ENCODE peak calls at places on chromosomes 11 and 22, in five cellular contexts. C is K562, P is HepG2, Y is GM12878, W is HCT116. O is an unnamed sample.

GRCh38 chr11:126175261-126175885 is 36.1 kb downstream of the RPUSD4 start:
- DNase-seq in C (no peak), P (no peak), Y (no peak), W (no peak), O (no peak)

GRCh38 chr22:36926309-36926708 is 12.9 kb downstream of the CSF2RB start:
- DNase-seq in C (no peak), P (no peak), Y (no peak), W (no peak), O (no peak)

GRCh38 chr11:8777907-8778767 is 95.5 kb downstream of the RPL27A start:
- DNase-seq in C (no peak), P (no peak), Y (no peak), W (no peak), O (no peak)

GRCh38 chr11:1734571-1735081 is 15.8 kb downstream of the IFITM10 start:
- DNase-seq in C (no peak), P (no peak), Y (no peak), W (no peak), O (no peak)

GRCh38 chr22:47784991-47785390 is 1022.5 kb downstream of the TBC1D22A start:
- DNase-seq in C (no peak), P (no peak), Y (no peak), W (no peak), O (peak)

GRCh38 chr22:49767355-49768062 is 60.2 kb downstream of the BRD1 start:
- DNase-seq in C (peak), P (peak), Y (peak), W (peak), O (peak)

GRCh38 chr11:47257518-47258316 is at the start of gene NR1H3:
- DNase-seq in C (peak), P (peak), Y (no peak), W (no peak), O (no peak)

GRCh38 chr11:124950606-124951330 is 3.2 kb upstream of the CCDC15 start:
- DNase-seq in C (no peak), P (no peak), Y (no peak), W (no peak), O (no peak)

GRCh38 chr11:1628506-1629325 is 859 bp upstream of the KRTAP5-5 start:
- DNase-seq in C (peak), P (peak), Y (no peak), W (no peak), O (peak)

GRCh38 chr11:110490886-110491285 is 61.1 kb downstream of the FDX1 start:
- DNase-seq in C (no peak), P (no peak), Y (no peak), W (no peak), O (no peak)

GRCh38 chr11:70526116-70527045 is 128.1 kb downstream of the CTTN start:
- DNase-seq in C (no peak), P (no peak), Y (no peak), W (no peak), O (no peak)

GRCh38 chr11:79227732-79228416 is 213.0 kb downstream of the TENM4 start:
- DNase-seq in C (no peak), P (no peak), Y (no peak), W (no peak), O (no peak)

GRCh38 chr11:19382131-19382611 is 141.4 kb upstream of the E2F8 start:
- DNase-seq in C (no peak), P (no peak), Y (no peak), W (no peak), O (no peak)

GRCh38 chr11:61293869-61294716 is 1.0 kb downstream of the VWCE start:
- DNase-seq in C (no peak), P (peak), Y (no peak), W (no peak), O (no peak)
- TF ChIP-seq CEBPB in C (no peak), P (no peak), Y (no peak), W (no peak), O (no peak)

GRCh38 chr11:131979364-131979763 is 608.9 kb downstream of the NTM start:
- DNase-seq in C (no peak), P (no peak), Y (no peak), W (no peak), O (no peak)
- TF ChIP-seq ZNF274 in C (no peak), P (no peak), Y (no peak), W (no peak), O (no peak)

DNA sequence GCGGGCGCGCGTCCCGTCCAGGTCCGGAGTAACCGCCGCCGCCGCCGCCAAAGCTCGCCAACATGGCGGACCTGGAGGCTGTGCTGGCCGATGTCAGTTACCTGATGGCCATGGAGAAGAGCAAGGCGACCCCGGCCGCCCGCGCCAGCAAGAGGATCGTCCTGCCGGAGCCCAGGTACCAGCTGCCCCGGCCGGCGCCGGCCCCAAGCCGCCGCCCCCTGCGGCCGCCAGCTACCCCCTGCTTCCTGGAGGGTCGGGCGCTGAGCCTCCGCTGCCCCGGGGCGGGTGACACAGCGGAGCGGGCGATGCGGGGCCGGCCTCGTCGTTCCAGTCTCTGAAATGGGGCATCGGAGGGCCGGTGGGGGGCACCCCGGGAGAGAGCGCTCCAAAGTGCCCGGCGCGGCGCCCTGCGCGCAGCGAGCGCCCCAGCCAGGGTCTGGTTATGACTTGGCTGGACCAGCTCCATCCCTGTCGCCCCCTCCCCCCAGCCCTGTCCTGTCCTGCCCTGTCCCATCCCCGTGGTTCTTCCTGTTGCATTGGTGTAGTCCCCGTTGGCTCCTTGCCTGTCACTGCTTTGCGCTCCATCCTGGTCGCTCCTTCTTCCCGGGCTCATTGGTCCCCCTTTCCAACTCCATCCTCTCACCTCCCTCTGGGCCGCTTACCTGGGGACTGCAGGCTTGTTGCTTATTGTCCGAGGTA is 653 bp downstream of the GRK3 start:
- DNase-seq in C (no peak), P (no peak), Y (no peak), W (no peak), O (peak)
- TF ChIP-seq CEBPB in C (no peak), P (no peak), Y (no peak), W (no peak), O (no peak)

GRCh38 chr11:34235189-34235588 is 122.6 kb downstream of the ABTB2 start:
- DNase-seq in C (no peak), P (no peak), Y (no peak), W (no peak), O (no peak)

GRCh38 chr11:34235591-34236071 is 122.2 kb downstream of the ABTB2 start:
- DNase-seq in C (no peak), P (no peak), Y (no peak), W (no peak), O (no peak)

GRCh38 chr11:34234086-34234740 is 123.6 kb downstream of the ABTB2 start:
- DNase-seq in C (peak), P (no peak), Y (peak), W (peak), O (peak)

GRCh38 chr11:34232810-34233209 is 125.0 kb downstream of the ABTB2 start:
- DNase-seq in C (no peak), P (no peak), Y (no peak), W (no peak), O (no peak)

DNA sequence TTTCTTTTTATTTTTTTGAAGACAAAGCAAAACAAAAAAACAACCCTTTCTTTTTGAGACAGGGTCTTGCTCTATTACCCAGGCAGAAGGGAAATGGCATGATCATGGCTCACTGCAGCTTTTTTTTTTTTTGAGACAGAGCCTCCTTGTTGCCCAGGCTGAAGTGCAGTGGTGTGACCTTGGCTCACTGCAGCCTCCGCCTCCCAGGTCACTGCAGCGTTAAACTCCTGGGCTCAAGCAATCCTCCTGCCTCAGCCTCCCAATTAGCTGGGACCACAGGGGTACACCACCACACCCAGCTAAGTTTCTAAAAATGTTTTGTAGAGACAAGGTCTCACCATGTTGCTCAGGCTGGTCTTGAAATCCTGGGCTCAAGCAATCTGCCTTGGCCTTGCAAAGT is 124.6 kb downstream of the ABTB2 start:
- DNase-seq in C (no peak), P (no peak), Y (no peak), W (no peak), O (no peak)
- TF ChIP-seq ZNF274 in C (no peak), P (no peak), Y (no peak), W (no peak), O (no peak)

GRCh38 chr11:85749884-85750283 is 61.1 kb downstream of the SYTL2 start:
- DNase-seq in C (no peak), P (no peak), Y (no peak), W (no peak), O (no peak)

GRCh38 chr11:85751738-85752137 is 59.2 kb downstream of the SYTL2 start:
- DNase-seq in C (no peak), P (no peak), Y (no peak), W (no peak), O (no peak)

GRCh38 chr11:85752890-85753581 is 57.9 kb downstream of the SYTL2 start:
- DNase-seq in C (no peak), P (no peak), Y (no peak), W (no peak), O (no peak)

GRCh38 chr11:85750646-85751045 is 60.3 kb downstream of the SYTL2 start:
- DNase-seq in C (no peak), P (no peak), Y (no peak), W (no peak), O (no peak)

DNA sequence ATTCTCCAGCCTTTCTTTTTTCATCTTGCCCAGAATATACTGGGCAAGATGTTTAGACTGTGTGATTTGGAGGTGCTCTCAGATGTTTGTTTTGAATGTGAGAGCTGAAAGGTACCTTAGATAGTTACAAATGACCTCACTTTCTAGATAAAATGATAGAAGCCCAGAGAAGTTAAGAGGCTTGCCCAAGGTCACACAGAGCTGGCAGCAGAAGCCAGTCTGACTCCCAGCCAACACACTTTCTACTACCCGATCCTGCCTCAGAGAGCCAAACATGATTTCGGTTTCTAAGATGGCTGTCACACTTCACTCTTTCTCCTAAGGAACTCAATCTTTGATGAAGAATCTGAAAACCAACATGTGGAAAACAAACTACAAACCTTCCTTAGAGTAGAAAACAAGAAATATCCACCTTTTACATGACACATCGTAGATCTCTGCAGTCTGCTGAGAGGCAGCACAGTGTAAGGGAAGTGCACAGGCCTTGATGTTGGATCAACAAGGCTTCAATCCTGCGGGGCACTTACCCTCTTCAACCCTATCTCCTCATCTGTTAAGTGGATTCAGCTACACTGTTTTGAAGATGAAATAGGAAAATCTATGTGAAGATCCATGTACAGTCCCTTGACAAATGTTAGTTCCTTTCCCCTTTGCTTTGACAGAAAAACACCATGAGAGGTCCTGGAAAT is 58.6 kb downstream of the SYTL2 start:
- DNase-seq in C (no peak), P (no peak), Y (no peak), W (no peak), O (no peak)
- TF ChIP-seq CEBPB in C (no peak), P (no peak), Y (no peak), W (no peak), O (no peak)

DNA sequence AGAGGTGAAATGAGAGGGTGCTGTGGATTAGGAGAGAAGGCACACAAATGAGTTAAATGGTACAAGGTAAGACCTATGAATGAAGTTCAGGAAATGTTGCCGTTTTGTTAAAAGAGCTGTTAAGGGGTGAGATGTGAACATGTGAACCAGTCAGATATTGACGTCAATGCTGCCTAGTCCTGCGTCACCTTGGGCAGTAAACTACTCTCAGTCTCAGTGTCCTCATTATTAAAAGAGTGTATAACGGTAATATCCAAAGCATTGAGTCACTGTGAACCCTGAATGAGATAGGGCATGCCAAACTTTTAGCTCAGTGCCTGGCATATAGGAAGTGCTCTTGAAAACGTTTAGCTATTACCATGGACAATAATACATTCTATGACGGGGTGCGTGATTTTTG is 32.5 kb upstream of the SORL1-AS1 start:
- DNase-seq in C (no peak), P (no peak), Y (no peak), W (no peak), O (no peak)
- TF ChIP-seq ZNF274 in C (no peak), P (no peak), Y (no peak), W (no peak), O (no peak)

GRCh38 chr11:76252625-76253024 is 46.3 kb upstream of the WNT11 start:
- DNase-seq in C (no peak), P (no peak), Y (no peak), W (no peak), O (no peak)

GRCh38 chr11:76251576-76251975 is 45.3 kb upstream of the WNT11 start:
- DNase-seq in C (no peak), P (no peak), Y (no peak), W (no peak), O (no peak)

GRCh38 chr11:76249195-76249741 is 43.0 kb upstream of the WNT11 start:
- DNase-seq in C (no peak), P (no peak), Y (no peak), W (no peak), O (no peak)

GRCh38 chr11:76251223-76251575 is 44.9 kb upstream of the WNT11 start:
- DNase-seq in C (no peak), P (no peak), Y (no peak), W (no peak), O (no peak)

DNA sequence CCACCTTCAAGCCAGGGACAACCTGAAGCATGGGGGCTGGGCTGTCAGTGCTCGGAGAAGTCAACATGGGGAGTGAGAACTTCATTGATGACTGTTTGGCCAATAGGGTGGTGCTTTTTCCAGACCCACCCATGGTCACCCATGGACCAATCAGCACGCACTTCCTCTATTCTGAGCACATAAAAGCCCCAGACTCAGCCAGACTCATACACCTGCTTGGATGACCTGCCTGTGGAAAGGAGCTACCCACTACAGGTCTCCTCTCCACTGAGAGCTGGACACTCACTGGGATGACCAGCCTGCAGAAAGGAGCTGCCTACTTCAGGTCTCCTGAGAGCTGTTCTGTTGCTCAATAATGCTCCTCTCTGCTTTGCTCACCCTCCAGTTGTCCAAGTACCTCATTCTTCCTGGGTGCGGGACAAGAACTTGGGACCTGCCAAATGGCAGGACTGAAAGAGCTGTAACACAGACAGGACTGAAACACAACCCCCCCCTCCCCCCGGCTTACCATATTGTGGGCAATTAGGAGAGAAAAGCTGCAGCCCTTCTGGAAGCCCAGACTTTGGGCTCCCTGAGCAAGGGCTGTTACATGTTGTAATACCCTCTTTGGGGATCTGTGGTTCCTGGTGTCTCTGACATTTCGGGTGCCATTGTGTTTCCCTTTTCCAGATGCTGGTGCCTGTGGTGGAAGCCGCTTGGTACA is 44.4 kb upstream of the WNT11 start:
- DNase-seq in C (no peak), P (no peak), Y (no peak), W (no peak), O (no peak)
- TF ChIP-seq CEBPB in C (no peak), P (no peak), Y (no peak), W (no peak), O (no peak)

GRCh38 chr22:29509815-29510214 is 29.8 kb downstream of the NEFH start:
- DNase-seq in C (no peak), P (no peak), Y (no peak), W (no peak), O (no peak)

GRCh38 chr22:29511126-29511854 is 31.3 kb downstream of the NEFH start:
- DNase-seq in C (no peak), P (no peak), Y (no peak), W (no peak), O (no peak)

GRCh38 chr22:29512031-29512430 is 32.0 kb downstream of the NEFH start:
- DNase-seq in C (no peak), P (no peak), Y (no peak), W (no peak), O (no peak)

GRCh38 chr22:29509298-29509697 is 29.3 kb downstream of the NEFH start:
- DNase-seq in C (no peak), P (no peak), Y (no peak), W (no peak), O (no peak)

GRCh38 chr22:29510542-29510941 is 30.5 kb downstream of the NEFH start:
- DNase-seq in C (no peak), P (no peak), Y (no peak), W (no peak), O (no peak)
- TF ChIP-seq ZNF274 in C (no peak), P (no peak), Y (no peak), W (no peak), O (no peak)

DNA sequence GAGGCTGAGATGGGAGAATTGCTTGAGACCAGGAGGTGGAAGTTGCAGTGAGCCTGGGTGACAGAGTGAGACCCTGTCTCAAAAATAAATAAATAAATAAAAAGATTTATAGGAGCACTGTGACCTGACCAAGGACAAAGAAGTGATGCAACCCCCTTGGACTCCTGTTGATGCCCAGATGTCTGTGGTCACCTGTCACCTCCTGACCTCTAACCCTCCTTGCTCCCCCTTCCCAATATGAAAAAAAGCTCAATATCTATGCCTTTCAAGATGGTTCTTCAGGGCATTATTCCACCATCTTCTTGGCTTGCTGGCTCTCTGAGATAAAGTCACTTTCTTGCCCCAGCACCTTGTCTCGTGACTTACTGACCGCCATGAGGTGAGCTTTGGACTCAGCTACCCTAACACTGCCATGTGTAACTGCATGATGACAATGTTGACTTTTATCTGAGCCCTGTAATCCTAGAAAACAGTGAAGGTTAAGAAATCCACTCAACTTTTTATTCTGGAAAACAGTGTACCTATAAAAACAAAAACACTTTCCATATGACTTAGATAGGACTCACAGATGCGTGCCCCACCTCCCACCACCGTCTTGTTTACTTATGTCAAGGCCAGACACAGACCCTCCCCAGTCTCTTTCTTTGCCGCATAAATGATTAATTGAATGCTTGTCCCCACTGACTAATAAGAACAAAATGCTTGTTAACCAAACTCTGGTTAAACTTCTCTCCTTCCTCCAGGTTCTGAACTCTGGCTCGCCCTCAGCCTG is 360.5 kb downstream of the BUD13 start:
- DNase-seq in C (no peak), P (peak), Y (no peak), W (no peak), O (no peak)
- TF ChIP-seq CEBPB in C (no peak), P (peak), Y (no peak), W (no peak), O (no peak)

GRCh38 chr22:39299829-39300178 is 19.6 kb downstream of the RPL3 start:
- DNase-seq in C (no peak), P (no peak), Y (peak), W (no peak), O (no peak)
- TF ChIP-seq ZNF274 in C (no peak), P (no peak), Y (no peak), W (no peak), O (no peak)